ENCODE peak calls at places on chromosomes 3 and 15, in seven cellular contexts. T is astrocyte of the cerebellum; H is psoas muscle; K is right lobe of liver; D is CD8-positive, alpha-beta T cell; S is CD4-positive, alpha-beta T cell; M is osteocyte. E is an unnamed sample.

GRCh38 chr15:58467121-58467721 is 35.4 kb downstream of the LIPC start:
- DNase-seq in K (no peak), S (no peak), M (no peak), H (no peak), D (no peak), T (peak; percentile 62), E (no peak)

GRCh38 chr3:33278106-33278672 is 947 bp downstream of the FBXL2 start:
- DNase-seq in S (no peak), M (no peak), K (no peak), T (no peak), H (no peak), D (no peak), E (peak; percentile 16)

GRCh38 chr3:184259878-184260570 is 1.3 kb downstream of the CAMK2N2 start:
- DNase-seq in D (peak; percentile 29), M (no peak), T (no peak), H (no peak), K (no peak), S (no peak), E (no peak)

GRCh38 chr3:149850787-149851582 is 38.0 kb downstream of the RNF13 start:
- DNase-seq in K (no peak), M (no peak), S (no peak), T (no peak), H (no peak), D (no peak), E (no peak)

GRCh38 chr3:79211588-79212359 is 556.0 kb downstream of the ROBO1 start:
- DNase-seq in D (no peak), S (no peak), K (peak; percentile 39), T (no peak), M (no peak), H (no peak), E (no peak)

GRCh38 chr3:185084402-185084801 is 68.5 kb downstream of the C3orf70 start:
- DNase-seq in S (no peak), M (no peak), H (no peak), D (no peak), K (no peak), T (no peak), E (no peak)

GRCh38 chr3:124504332-124505059 is 225.8 kb upstream of the UMPS start:
- DNase-seq in D (no peak), T (peak; percentile 41), K (no peak), H (no peak), M (no peak), S (no peak), E (peak; percentile 39)

GRCh38 chr3:57164606-57165573 is at the start of gene IL17RD:
- DNase-seq in S (no peak), T (peak; percentile 54), D (peak; percentile 34), K (peak; percentile 73), M (peak; percentile 88), H (peak; percentile 89), E (peak; percentile 75)

GRCh38 chr3:179196098-179196497 is 47.9 kb downstream of the PIK3CA start:
- DNase-seq in T (peak; percentile 85), H (no peak), M (no peak), K (no peak), S (no peak), D (no peak), E (peak; percentile 65)

GRCh38 chr3:27721717-27722564 is at the start of gene EOMES:
- DNase-seq in D (peak; percentile 73), T (no peak), H (peak; percentile 60), M (peak; percentile 80), K (no peak), S (peak; percentile 50), E (peak; percentile 40)

GRCh38 chr3:138862924-138863775 is 28.4 kb upstream of the PIK3CB start:
- DNase-seq in M (no peak), K (peak; percentile 53), H (no peak), S (no peak), T (peak; percentile 32), D (no peak), E (peak; percentile 64)

GRCh38 chr3:148772835-148773234 is 54.8 kb upstream of the CPB1 start:
- DNase-seq in T (no peak), K (no peak), H (no peak), S (no peak), D (no peak), M (no peak), E (no peak)

GRCh38 chr3:47443611-47443995 is 32.1 kb downstream of the SCAP start:
- DNase-seq in T (no peak), M (peak; percentile 53), D (no peak), H (no peak), S (no peak), K (peak; percentile 81), E (no peak)

GRCh38 chr3:100900671-100901070 is 92.5 kb downstream of the ABI3BP start:
- DNase-seq in D (no peak), S (no peak), T (no peak), H (no peak), K (no peak), M (no peak), E (no peak)

GRCh38 chr3:73623996-73624362 is 762 bp downstream of the PDZRN3 start:
- DNase-seq in D (no peak), K (no peak), T (no peak), S (no peak), H (peak; percentile 87), M (peak; percentile 85), E (peak; percentile 70)
- TF ChIP-seq CTCF in D (no peak), K (no peak), T (peak; percentile 37), S (no peak), H (peak; percentile 35), M (peak; percentile 41), E (no peak)

GRCh38 chr3:135629696-135630408 is 335.7 kb upstream of the PPP2R3A start:
- DNase-seq in S (no peak), T (no peak), M (no peak), D (no peak), H (no peak), K (no peak), E (no peak)
- TF ChIP-seq CTCF in S (no peak), T (no peak), M (no peak), D (no peak), H (no peak), K (no peak), E (no peak)

GRCh38 chr3:96863129-96863740 is 48.8 kb downstream of the EPHA6 start:
- DNase-seq in S (no peak), H (no peak), D (no peak), K (no peak), T (peak; percentile 26), M (no peak), E (peak; percentile 19)
- TF ChIP-seq CTCF in S (no peak), H (peak; percentile 45), D (no peak), K (peak; percentile 67), T (peak; percentile 83), M (peak; percentile 81), E (peak; percentile 51)

GRCh38 chr3:42898896-42899675 is 6.9 kb upstream of the ZNF662 start:
- DNase-seq in K (no peak), T (no peak), H (no peak), D (no peak), M (no peak), S (no peak), E (no peak)
- TF ChIP-seq CTCF in K (no peak), T (no peak), H (no peak), D (no peak), M (no peak), S (no peak), E (peak; percentile 10)

DNA sequence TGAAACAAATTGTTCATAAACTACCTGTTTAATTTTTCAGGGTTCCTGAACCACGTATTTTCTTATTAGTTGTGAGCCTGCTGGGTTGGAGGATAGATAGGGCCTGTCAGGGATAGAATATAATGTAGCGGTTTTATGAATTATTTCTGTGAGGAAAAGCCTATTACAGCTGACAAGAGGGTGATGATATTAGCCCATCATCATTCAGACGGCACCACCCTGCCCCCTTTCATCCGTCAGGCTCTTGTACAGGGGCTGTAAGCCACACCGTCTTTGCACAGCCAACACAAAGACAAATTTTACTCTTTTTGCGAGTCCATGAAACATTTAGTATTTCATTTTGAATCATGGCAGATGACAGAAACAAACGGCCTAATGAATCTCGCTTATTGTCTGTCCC is 335.3 kb upstream of the TMCO5A start:
- DNase-seq in K (no peak), H (no peak), T (no peak), S (no peak), D (no peak), M (no peak), E (no peak)
- TF ChIP-seq CTCF in K (no peak), H (no peak), T (no peak), S (no peak), D (no peak), M (no peak), E (no peak)

DNA sequence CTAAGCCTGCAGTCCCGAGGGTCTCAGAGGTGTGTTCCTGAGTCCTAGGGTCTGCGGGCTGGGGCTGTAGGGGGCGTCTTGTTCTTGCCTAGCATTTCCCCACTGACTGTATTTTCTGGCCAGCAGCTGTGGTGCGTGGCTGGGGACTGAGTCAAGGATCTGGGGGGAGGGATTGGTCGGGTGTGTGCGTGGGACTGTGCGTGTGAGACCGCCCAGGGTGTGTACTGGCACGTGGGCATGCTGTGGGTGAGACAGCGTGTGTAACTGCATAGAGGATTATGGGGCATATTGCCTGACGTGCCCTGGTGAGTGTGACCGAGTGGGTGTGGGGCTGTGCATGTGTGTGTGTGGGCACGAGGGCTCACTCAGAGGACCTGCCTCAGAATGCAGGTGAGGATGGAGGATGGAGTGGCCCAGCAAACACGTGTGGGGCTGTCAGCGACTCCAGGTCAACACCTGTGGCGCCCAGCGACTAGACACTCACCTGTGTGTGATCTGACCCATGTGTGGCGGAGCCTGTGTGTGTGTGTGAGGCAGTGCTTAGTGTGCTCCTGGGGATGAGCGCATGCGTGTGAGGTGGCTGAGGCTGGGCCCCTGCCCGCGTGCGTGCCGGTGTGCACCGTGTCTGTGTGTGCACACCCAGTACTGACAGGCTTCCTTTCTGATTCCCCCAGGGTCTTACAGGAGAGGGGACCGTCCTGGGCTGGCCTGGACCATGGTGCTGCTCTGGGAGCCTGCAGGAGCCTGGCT is 20.9 kb downstream of the FBLN2 start:
- DNase-seq in H (no peak), D (no peak), S (no peak), K (no peak), T (no peak), M (no peak), E (peak; percentile 66)
- TF ChIP-seq CTCF in H (no peak), D (no peak), S (no peak), K (no peak), T (no peak), M (no peak), E (no peak)

DNA sequence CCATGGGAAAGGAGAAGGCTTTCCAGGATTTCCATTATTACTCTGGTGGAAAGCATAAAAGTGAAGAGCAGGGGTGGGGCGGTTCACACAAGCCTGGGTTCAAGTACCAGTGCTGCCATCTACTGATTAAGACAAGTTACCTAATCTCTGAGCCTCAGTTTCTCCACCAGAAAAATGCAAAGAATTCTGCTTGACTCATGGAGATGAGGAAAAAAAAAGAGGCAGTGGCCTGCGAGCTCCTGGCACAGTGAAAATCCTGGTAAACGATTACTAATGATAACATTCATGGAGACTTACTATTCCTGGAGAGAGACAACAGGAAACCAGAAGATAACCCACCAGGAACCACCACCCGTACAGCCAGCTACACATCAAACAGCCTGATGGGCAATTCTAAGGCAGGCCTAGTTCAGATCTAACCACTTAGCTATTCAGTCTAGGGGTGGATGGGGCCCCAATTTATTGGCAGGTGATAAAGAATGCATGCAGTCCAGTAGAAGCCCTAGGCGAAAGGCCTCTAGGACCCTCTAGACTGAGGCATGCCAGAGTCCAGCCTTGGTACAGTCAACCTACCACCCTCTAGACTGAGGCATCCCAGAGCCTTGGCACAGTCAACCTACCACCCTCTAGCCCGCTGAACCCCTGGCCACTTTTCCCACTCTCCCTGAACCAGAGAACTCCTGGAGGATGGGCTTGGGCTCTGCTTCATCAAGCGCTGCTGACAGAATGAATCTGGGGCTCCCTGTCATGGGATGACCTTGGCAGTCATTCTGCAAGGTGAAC is 2.5 kb downstream of the AMOTL2 start:
- DNase-seq in S (no peak), T (no peak), H (peak; percentile 26), M (no peak), K (no peak), D (no peak), E (peak; percentile 64)
- TF ChIP-seq CTCF in S (no peak), T (no peak), H (no peak), M (peak; percentile 36), K (no peak), D (no peak), E (peak; percentile 5)

E was measured in fibroblast of the aortic adventitia.